ENCODE peak calls at places on chromosomes 11 and 22, in six cellular contexts. L, Q, Y, J, C and U are unnamed samples.
A peak's percentile ranks its signal among the peaks of the same experiment; 100 is the strongest.

GRCh38 chr11:48078661-48079060 is 98.3 kb downstream of the PTPRJ start:
- DNase-seq in L (no peak), Q (no peak), Y (no peak), J (no peak), C (no peak), U (no peak)

GRCh38 chr11:63915961-63916836 is 765 bp downstream of the RCOR2 start:
- DNase-seq in L (no peak), Q (no peak), Y (peak; percentile 53), J (peak; percentile 79), C (peak; percentile 99), U (no peak)

GRCh38 chr22:33975841-33976240 is 55.6 kb upstream of the LARGE1 start:
- DNase-seq in L (no peak), Q (no peak), Y (no peak), J (no peak), C (no peak), U (no peak)

GRCh38 chr11:74321487-74322188 is 10.2 kb upstream of the P4HA3 start:
- DNase-seq in L (no peak), Q (peak; percentile 99), Y (peak; percentile 12), J (peak; percentile 30), C (peak; percentile 58), U (no peak)

GRCh38 chr22:20215742-20216141 is 52.4 kb downstream of the RTN4R start:
- DNase-seq in L (no peak), Q (no peak), Y (no peak), J (no peak), C (no peak), U (no peak)

GRCh38 chr11:3834349-3835099 is 6.2 kb downstream of the RHOG start:
- DNase-seq in L (no peak), Q (no peak), Y (no peak), J (peak; percentile 78), C (no peak), U (no peak)

GRCh38 chr11:18171377-18172000 is 1.1 kb upstream of the MRGPRX4 start:
- DNase-seq in L (peak; percentile 23), Q (no peak), Y (peak; percentile 53), J (peak; percentile 32), C (no peak), U (no peak)

GRCh38 chr11:43957571-43957970 is 15.1 kb downstream of the C11orf96 start:
- DNase-seq in L (no peak), Q (no peak), Y (no peak), J (no peak), C (no peak), U (no peak)

GRCh38 chr22:17113600-17113999 is 7.6 kb downstream of the TMEM121B start:
- DNase-seq in L (no peak), Q (no peak), Y (no peak), J (no peak), C (no peak), U (no peak)

GRCh38 chr22:45268167-45268957 is 16.4 kb upstream of the UPK3A start:
- DNase-seq in L (no peak), Q (peak; percentile 14), Y (no peak), J (peak; percentile 34), C (peak; percentile 87), U (no peak)

GRCh38 chr11:8312966-8313365 is 49.3 kb upstream of the LMO1 start:
- DNase-seq in L (no peak), Q (no peak), Y (no peak), J (no peak), C (no peak), U (no peak)

GRCh38 chr11:69529001-69529400 is 47.5 kb downstream of the LINC01488 start:
- DNase-seq in L (no peak), Q (no peak), Y (no peak), J (no peak), C (no peak), U (no peak)

DNA sequence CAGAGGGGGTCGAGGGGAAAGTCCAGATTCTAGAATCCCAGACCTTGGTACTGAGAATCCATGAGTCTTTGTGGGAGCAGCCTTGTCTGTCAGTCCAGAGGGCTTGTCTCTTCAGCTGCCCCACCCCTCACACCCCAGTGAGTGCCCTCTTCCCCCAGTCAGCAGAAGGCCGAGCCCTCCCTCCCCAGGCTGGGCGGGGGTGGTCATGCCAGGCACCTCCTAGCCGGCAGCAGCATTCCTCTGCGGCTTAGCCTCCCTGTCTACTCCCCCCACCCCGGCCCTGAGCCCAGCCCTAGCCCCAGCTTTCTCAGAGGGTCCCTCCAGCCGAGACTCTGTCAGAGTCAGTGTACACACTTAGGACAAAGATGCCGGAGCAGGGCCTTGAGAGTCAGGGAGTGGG is 4.6 kb downstream of the SOX10 start:
- DNase-seq in L (no peak), Q (no peak), Y (no peak), J (no peak), C (no peak), U (no peak)
- H3K9ac ChIP-seq in L (no peak overlapping the region), Q (no peak overlapping the region), Y (no peak overlapping the region), J (no peak overlapping the region), C (no peak overlapping the region), U (no peak overlapping the region)

DNA sequence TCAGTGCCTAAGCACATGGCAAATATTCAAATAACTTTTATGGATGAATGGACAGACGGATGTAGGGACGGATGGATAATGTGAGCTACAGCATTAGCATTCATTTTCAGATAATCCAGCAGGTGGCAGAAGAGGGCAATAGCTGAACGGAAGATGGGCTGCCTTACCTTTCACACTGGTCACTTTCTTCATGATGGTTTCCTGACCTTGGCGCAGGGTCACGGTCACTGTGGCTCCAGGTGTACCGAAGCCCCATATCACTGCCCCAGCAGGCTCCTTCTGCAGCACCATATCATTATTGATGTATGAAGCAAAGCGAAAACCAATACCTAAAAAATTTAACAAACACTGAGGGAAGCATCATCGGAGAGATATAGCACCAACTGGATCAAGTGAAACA is 4.3 kb downstream of the SIAE start:
- DNase-seq in L (peak; percentile 28), Q (peak; percentile 64), Y (peak; percentile 33), J (peak; percentile 61), C (peak; percentile 57), U (no peak)
- TF ChIP-seq EZH2 in L (no peak), Q (no peak), Y (no peak), J (no peak), C (peak; percentile 34), U (no peak)

GRCh38 chr11:12413141-12414055 is 36.0 kb downstream of the PARVA start:
- DNase-seq in L (no peak), Q (no peak), Y (no peak), J (no peak), C (no peak), U (no peak)
- TF ChIP-seq POLR2AphosphoS5 in L (no peak), Q (no peak), Y (no peak), J (no peak), C (no peak), U (no peak)

GRCh38 chr22:26887916-26888315 is 230.5 kb downstream of the MIAT start:
- DNase-seq in L (no peak), Q (no peak), Y (no peak), J (no peak), C (peak; percentile 14), U (no peak)
- H3K9ac ChIP-seq in L (no peak overlapping the region), Q (no peak overlapping the region), Y (no peak overlapping the region), J (no peak overlapping the region), C (no peak overlapping the region), U (no peak overlapping the region)

DNA sequence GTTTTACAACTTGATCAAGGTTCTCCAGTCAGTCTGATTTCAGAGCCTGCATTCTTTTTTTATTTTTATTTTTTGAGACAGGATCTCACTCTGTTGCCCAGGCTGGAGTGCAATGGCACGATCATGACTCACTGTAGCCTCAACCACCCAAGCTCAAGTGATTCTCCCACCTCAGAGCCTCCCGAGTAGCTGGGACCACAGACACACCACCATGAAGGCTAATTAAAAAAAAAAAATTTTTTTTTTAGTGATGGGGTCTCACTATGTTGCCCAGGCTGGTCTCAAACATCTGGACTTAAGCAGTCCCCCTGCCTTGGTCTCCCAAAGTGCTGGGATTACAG is 117.2 kb upstream of the NAV2 start:
- DNase-seq in L (no peak), Q (no peak), Y (no peak), J (no peak), C (no peak), U (no peak)
- TF ChIP-seq EZH2 in L (no peak), Q (no peak), Y (no peak), J (no peak), C (no peak), U (no peak)

GRCh38 chr22:38203855-38204497 is 2.2 kb downstream of the MAFF start:
- DNase-seq in L (no peak), Q (peak; percentile 89), Y (no peak), J (no peak), C (no peak), U (no peak)

GRCh38 chr22:38204784-38205183 is 3.0 kb downstream of the MAFF start:
- DNase-seq in L (no peak), Q (no peak), Y (no peak), J (no peak), C (no peak), U (no peak)

GRCh38 chr22:38201718-38202436 is at the start of gene MAFF:
- DNase-seq in L (peak; percentile 95), Q (peak; percentile 97), Y (peak; percentile 92), J (peak; percentile 89), C (peak; percentile 93), U (no peak)

GRCh38 chr22:38202437-38203089 is 769 bp downstream of the MAFF start:
- DNase-seq in L (no peak), Q (peak; percentile 90), Y (peak; percentile 50), J (no peak), C (peak; percentile 74), U (no peak)

DNA sequence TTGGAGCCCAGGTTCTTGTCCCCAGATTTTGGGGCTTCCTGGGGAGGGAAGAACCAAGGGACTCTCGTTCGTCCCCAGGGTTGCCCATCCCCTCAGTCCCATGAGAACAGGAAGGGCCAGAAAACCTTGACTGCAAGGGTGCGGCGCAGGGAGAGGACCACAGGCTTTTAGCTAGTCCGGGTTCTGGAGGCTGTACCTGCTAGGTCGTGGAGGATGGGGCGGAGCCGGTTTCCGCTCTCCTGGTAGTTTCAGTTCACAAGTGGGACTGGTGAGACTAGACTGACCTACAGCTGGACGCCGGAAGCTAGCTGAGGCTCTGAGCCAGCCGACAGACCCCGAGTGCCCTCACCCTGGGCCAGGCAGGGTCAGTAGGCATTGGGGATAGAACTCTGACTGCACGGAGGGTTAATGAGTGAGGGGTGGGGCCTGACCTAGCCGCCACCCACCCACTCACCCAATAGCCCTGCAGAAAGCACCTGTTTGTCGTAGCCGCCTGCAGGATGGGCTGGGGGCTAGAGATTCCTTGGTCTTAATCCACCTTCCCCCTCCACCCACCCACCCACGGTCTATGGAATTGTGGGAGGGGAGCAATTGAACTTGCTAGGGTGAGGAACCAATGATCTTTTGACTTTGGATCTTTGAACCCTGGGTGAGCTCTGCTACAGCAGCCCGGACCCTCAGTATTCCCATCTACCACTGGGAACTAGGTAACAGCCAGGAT is 1.5 kb downstream of the MAFF start:
- DNase-seq in L (no peak), Q (peak; percentile 54), Y (peak; percentile 46), J (peak; percentile 30), C (peak; percentile 73), U (no peak)
- TF ChIP-seq POLR2AphosphoS5 in L (no peak), Q (no peak), Y (no peak), J (no peak), C (peak; percentile 78), U (no peak)

GRCh38 chr22:28883917-28884753 is 763 bp downstream of the ZNRF3 start:
- DNase-seq in L (peak; percentile 12), Q (peak; percentile 27), Y (no peak), J (peak; percentile 45), C (peak; percentile 79), U (no peak)

GRCh38 chr22:28883657-28883916 is 215 bp downstream of the ZNRF3 start:
- DNase-seq in L (no peak), Q (no peak), Y (no peak), J (no peak), C (no peak), U (no peak)

GRCh38 chr22:28884754-28885375 is 1.5 kb downstream of the ZNRF3 start:
- DNase-seq in L (no peak), Q (no peak), Y (no peak), J (no peak), C (no peak), U (no peak)

GRCh38 chr22:28882545-28882877 is 861 bp upstream of the ZNRF3 start:
- DNase-seq in L (peak; percentile 8), Q (no peak), Y (no peak), J (no peak), C (no peak), U (no peak)

GRCh38 chr22:28882878-28883656 is at the start of gene ZNRF3:
- DNase-seq in L (peak; percentile 83), Q (peak; percentile 79), Y (peak; percentile 86), J (peak; percentile 90), C (peak; percentile 99), U (peak; percentile 77)
- H3K9ac ChIP-seq in L (peak within 1 kb of the TSS; percentile 72), Q (peak within 1 kb of the TSS; percentile 7), Y (peak within 1 kb of the TSS; percentile 76), J (peak within 1 kb of the TSS; percentile 92), C (peak within 1 kb of the TSS; percentile 85), U (peak within 1 kb of the TSS; percentile 76)